ENCODE peak calls at places on chromosome 11, in six cellular contexts. E is A549, B is K562, V is endothelial cell of umbilical vein, S is GM12878, R is HepG2. Z is an unnamed sample.

GRCh38 chr11:68430384-68430783 is 30.2 kb upstream of the PPP6R3 start:
- DNase-seq in B (no peak), E (no peak), R (no peak), S (no peak), V (no peak), Z (no peak)

GRCh38 chr11:134393638-134394037 is 18.4 kb downstream of the B3GAT1 start:
- DNase-seq in E (peak; percentile 18), R (peak; percentile 13), V (no peak), B (peak; percentile 59), S (no peak), Z (peak; percentile 36)

GRCh38 chr11:3164138-3164539 is 971 bp downstream of the OSBPL5 start:
- DNase-seq in B (no peak), E (no peak), R (no peak), S (no peak), V (no peak), Z (peak; percentile 75)

GRCh38 chr11:17601206-17602075 is 54.4 kb downstream of the OTOG start:
- DNase-seq in S (no peak), B (peak; percentile 45), R (no peak), V (no peak), E (no peak), Z (no peak)

GRCh38 chr11:61598886-61599868 is 18.3 kb upstream of the SYT7 start:
- DNase-seq in B (no peak), S (no peak), R (no peak), E (no peak), V (no peak), Z (peak; percentile 35)

GRCh38 chr11:57071829-57072228 is 83.1 kb downstream of the OR5AK2 start:
- DNase-seq in S (no peak), E (no peak), R (no peak), B (no peak), V (peak; percentile 39), Z (no peak)

GRCh38 chr11:10275714-10276113 is 18.3 kb downstream of the SBF2 start:
- DNase-seq in E (no peak), R (no peak), V (no peak), B (no peak), S (no peak), Z (no peak)

GRCh38 chr11:6757373-6757967 is 14.3 kb downstream of the OR2AG2 start:
- DNase-seq in S (no peak), E (peak; percentile 35), B (peak; percentile 24), V (peak; percentile 73), R (peak; percentile 44), Z (peak; percentile 62)

GRCh38 chr11:16364250-16364649 is 7.9 kb upstream of the SOX6 start:
- DNase-seq in R (no peak), E (no peak), V (no peak), S (no peak), B (no peak), Z (no peak)

GRCh38 chr11:66328036-66328306 is 8.3 kb downstream of the RIN1 start:
- DNase-seq in B (no peak), R (no peak), V (no peak), E (no peak), S (no peak), Z (no peak)

GRCh38 chr11:128532016-128532570 is 55.3 kb downstream of the ETS1 start:
- DNase-seq in R (no peak), V (no peak), B (no peak), E (no peak), S (no peak), Z (no peak)

GRCh38 chr11:15170170-15170569 is 55.4 kb downstream of the INSC start:
- DNase-seq in R (peak; percentile 16), S (no peak), B (no peak), E (no peak), V (no peak), Z (no peak)

GRCh38 chr11:13030857-13031256 is 21.7 kb downstream of the RASSF10 start:
- DNase-seq in S (no peak), V (peak; percentile 26), E (no peak), B (no peak), R (peak; percentile 14), Z (no peak)

GRCh38 chr11:128902515-128903066 is 11.4 kb downstream of the KCNJ5 start:
- DNase-seq in V (no peak), S (no peak), E (no peak), B (no peak), R (no peak), Z (no peak)

GRCh38 chr11:129728571-129728970 is 87.1 kb upstream of the TMEM45B start:
- DNase-seq in E (no peak), V (no peak), R (no peak), B (no peak), S (no peak), Z (no peak)

GRCh38 chr11:57406337-57406904 is 16.0 kb upstream of the PRG2 start:
- DNase-seq in V (peak; percentile 90), S (peak; percentile 64), B (no peak), R (no peak), E (no peak), Z (peak; percentile 79)

DNA sequence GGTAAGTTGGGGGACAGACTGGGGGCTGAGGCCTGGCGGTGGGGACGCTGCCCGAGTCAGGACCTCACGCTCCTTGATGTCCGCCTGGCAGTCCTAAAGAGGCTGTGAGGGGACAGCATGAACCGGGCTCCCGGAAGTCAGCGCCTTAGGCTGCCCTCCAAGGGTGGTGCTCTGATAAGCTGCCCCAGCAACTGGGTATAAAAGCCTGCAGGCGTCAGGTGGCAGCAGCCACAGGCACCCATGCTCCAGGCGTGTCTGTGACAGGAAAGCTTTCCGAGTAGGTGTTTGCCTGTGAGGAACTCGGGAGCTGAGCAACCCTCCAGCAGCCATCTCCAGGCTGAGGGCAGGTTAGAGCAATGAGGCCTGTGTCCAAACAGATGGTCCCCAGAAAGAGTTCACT is 53.0 kb downstream of the ST3GAL4 start:
- DNase-seq in R (no peak), V (no peak), B (no peak), E (no peak), S (no peak), Z (no peak)
- H3K4me3 ChIP-seq in R (no peak overlapping the region), V (no peak overlapping the region), B (no peak overlapping the region), E (no peak overlapping the region), S (no peak overlapping the region), Z (no peak overlapping the region)

GRCh38 chr11:114166389-114166788 is 106.9 kb downstream of the ZBTB16 start:
- DNase-seq in B (no peak), E (no peak), R (no peak), V (no peak), S (no peak), Z (no peak)
- TF ChIP-seq MYC in B (no peak), E (no peak), R (no peak), V (no peak), S (no peak), Z (no peak)

GRCh38 chr11:22192289-22192641 is 620 bp upstream of the ANO5 start:
- DNase-seq in V (no peak), E (peak; percentile 66), R (peak; percentile 12), S (no peak), B (peak; percentile 14), Z (no peak)
- TF ChIP-seq CTCF in V (no peak), E (peak; percentile 51), R (peak; percentile 56), S (no peak), B (no peak), Z (no peak)

GRCh38 chr11:1279674-1280055 is 29.8 kb downstream of the TOLLIP start:
- DNase-seq in B (no peak), S (no peak), R (no peak), E (no peak), V (no peak), Z (no peak)

GRCh38 chr11:1283091-1283511 is 26.3 kb downstream of the TOLLIP start:
- DNase-seq in E (no peak), V (no peak), R (no peak), S (no peak), B (no peak), Z (no peak)

GRCh38 chr11:1280116-1281035 is 29.1 kb downstream of the TOLLIP start:
- DNase-seq in R (no peak), E (no peak), V (no peak), B (no peak), S (no peak), Z (no peak)

GRCh38 chr11:1281974-1282365 is 27.5 kb downstream of the TOLLIP start:
- DNase-seq in S (no peak), R (no peak), B (no peak), E (no peak), V (no peak), Z (no peak)

GRCh38 chr11:1281326-1281973 is 28.0 kb downstream of the TOLLIP start:
- DNase-seq in R (no peak), V (no peak), E (no peak), B (no peak), S (no peak), Z (no peak)
- H3K4me3 ChIP-seq in R (no peak overlapping the region), V (no peak overlapping the region), E (no peak overlapping the region), B (no peak overlapping the region), S (no peak overlapping the region), Z (no peak overlapping the region)